ENCODE peak calls at places on chromosomes 7 and 10, in five cellular contexts. C is activated CD4-positive, alpha-beta T cell treated with anti-CD3 and anti-CD28 coated beads, Interleukin-2, amount 50 U/mL, for 1 hour; S is uterus; T is fibroblast of gingiva; U is stimulated activated CD8-positive, alpha-beta memory T cell treated with anti-CD3 and anti-CD28 coated beads, Interleukin-15, amount 100 ng/mL, for 4 hours. J is an unnamed sample.

GRCh38 chr7:51223505-51223904 is 93.1 kb downstream of the COBL start:
- DNase-seq in T (no peak), S (no peak), U (no peak), C (no peak), J (no peak)

GRCh38 chr10:68832596-68832995 is 5.3 kb downstream of the STOX1 start:
- DNase-seq in S (no peak), T (no peak), U (no peak), C (no peak), J (no peak)

GRCh38 chr10:34825433-34825832 is 10.3 kb upstream of the PARD3 start:
- DNase-seq in S (no peak), C (no peak), T (no peak), U (no peak), J (no peak)

GRCh38 chr7:47759056-47759706 is 177.3 kb upstream of the TNS3 start:
- DNase-seq in T (peak; percentile 23), U (no peak), S (no peak), C (no peak), J (no peak)

GRCh38 chr7:93890464-93891068 is at the start of gene TFPI2:
- DNase-seq in T (peak; percentile 37), S (peak; percentile 44), C (no peak), U (no peak), J (no peak)

GRCh38 chr7:149598721-149599308 is 101.2 kb upstream of the ZNF746 start:
- DNase-seq in T (no peak), C (no peak), S (no peak), U (no peak), J (no peak)

GRCh38 chr10:124385627-124386185 is 33.0 kb downstream of the OAT start:
- DNase-seq in S (no peak), C (no peak), U (no peak), T (no peak), J (no peak)

GRCh38 chr10:92756233-92757065 is 66.7 kb downstream of the HHEX start:
- DNase-seq in C (no peak), U (no peak), S (no peak), T (no peak), J (no peak)

GRCh38 chr7:54663186-54663585 is 95.8 kb downstream of the SEC61G start:
- DNase-seq in S (no peak), U (no peak), C (no peak), T (no peak), J (no peak)

GRCh38 chr7:116930156-116930913 is 23.0 kb upstream of the ST7 start:
- DNase-seq in S (peak; percentile 92), T (peak; percentile 68), U (peak; percentile 32), C (peak; percentile 76), J (peak; percentile 70)

GRCh38 chr10:11179231-11180105 is 161.8 kb downstream of the CELF2 start:
- DNase-seq in C (no peak), U (no peak), S (no peak), T (no peak), J (no peak)

GRCh38 chr7:151708610-151709009 is 168.3 kb downstream of the PRKAG2 start:
- DNase-seq in S (no peak), C (no peak), U (no peak), T (no peak), J (no peak)

GRCh38 chr10:103553743-103554487 is 60.4 kb downstream of the NEURL1 start:
- DNase-seq in T (no peak), U (no peak), C (no peak), S (no peak), J (no peak)

GRCh38 chr10:72525277-72525676 is 100.6 kb downstream of the MICU1 start:
- DNase-seq in S (no peak), C (no peak), U (no peak), T (peak; percentile 35), J (no peak)

GRCh38 chr10:92177546-92177945 is 113.3 kb downstream of the CPEB3 start:
- DNase-seq in S (no peak), T (no peak), C (no peak), U (no peak), J (no peak)

GRCh38 chr10:5862360-5862929 is 27.2 kb downstream of the ANKRD16 start:
- DNase-seq in S (no peak), C (no peak), T (no peak), U (no peak), J (no peak)